ENCODE peak calls at places on chromosome 10, in nine cellular contexts. C is stimulated activated CD8-positive, alpha-beta memory T cell treated with anti-CD3 and anti-CD28 coated beads, Interleukin-2, amount 100 ng/mL, for 1 hour; K is foreskin fibroblast; E is upper lobe of right lung; N is GM20000; J is naive thymus-derived CD8-positive, alpha-beta T cell; R is NAMALWA; B is B cell; G is GM04504. F is an unnamed sample.

GRCh38 chr10:101903827-101904520 is 60.4 kb upstream of the KCNIP2 start:
- DNase-seq in C (no peak), K (no peak), E (no peak), N (peak), J (no peak), R (peak), B (peak), G (no peak), F (no peak)

GRCh38 chr10:7301039-7301768 is 109.6 kb downstream of the SFMBT2 start:
- DNase-seq in C (no peak), K (no peak), E (no peak), N (no peak), J (no peak), R (no peak), B (no peak), G (no peak), F (no peak)

GRCh38 chr10:77165445-77166316 is 471.9 kb downstream of the KCNMA1 start:
- DNase-seq in C (no peak), K (peak), E (no peak), N (peak), J (peak), R (peak), B (peak), G (peak), F (no peak)

GRCh38 chr10:12380999-12381398 is 31.7 kb downstream of the CAMK1D start:
- DNase-seq in C (no peak), K (no peak), E (no peak), N (no peak), J (no peak), R (no peak), B (no peak), G (no peak), F (no peak)

GRCh38 chr10:26890956-26891355 is 30.2 kb upstream of the ABI1 start:
- DNase-seq in C (no peak), K (peak), E (no peak), N (peak), J (peak), R (peak), B (no peak), G (peak), F (peak)

GRCh38 chr10:79274279-79275104 is 72.8 kb upstream of the PPIF start:
- DNase-seq in C (no peak), K (peak), E (peak), N (no peak), J (no peak), R (no peak), B (no peak), G (peak), F (no peak)

GRCh38 chr10:51159841-51160240 is 85.6 kb downstream of the PRKG1 start:
- DNase-seq in C (no peak), K (peak), E (no peak), N (no peak), J (no peak), R (no peak), B (no peak), G (no peak), F (no peak)

GRCh38 chr10:87861953-87862643 is 1.2 kb downstream of the KLLN start:
- DNase-seq in C (peak), K (peak), E (peak), N (peak), J (peak), R (peak), B (peak), G (peak), F (peak)

GRCh38 chr10:44835300-44835699 is 75.8 kb upstream of the TMEM72 start:
- DNase-seq in C (no peak), K (no peak), E (no peak), N (no peak), J (no peak), R (no peak), B (peak), G (no peak), F (no peak)

GRCh38 chr10:98307916-98308315 is 39.9 kb upstream of the LOXL4 start:
- DNase-seq in C (no peak), K (no peak), E (no peak), N (no peak), J (no peak), R (no peak), B (no peak), G (no peak), F (no peak)

GRCh38 chr10:73850863-73851461 is 23.4 kb downstream of the CAMK2G start:
- DNase-seq in C (no peak), K (peak), E (peak), N (no peak), J (no peak), R (no peak), B (no peak), G (peak), F (peak)

GRCh38 chr10:76408646-76409045 is 977.2 kb downstream of the LRMDA start:
- DNase-seq in C (no peak), K (no peak), E (no peak), N (no peak), J (no peak), R (no peak), B (no peak), G (no peak), F (no peak)

GRCh38 chr10:114278884-114279191 is 39.8 kb downstream of the VWA2 start:
- DNase-seq in C (no peak), K (no peak), E (no peak), N (no peak), J (no peak), R (no peak), B (no peak), G (no peak), F (no peak)

GRCh38 chr10:95278061-95278988 is 12.5 kb downstream of the PDLIM1 start:
- DNase-seq in C (no peak), K (peak), E (no peak), N (no peak), J (no peak), R (no peak), B (no peak), G (no peak), F (peak)

GRCh38 chr10:63929826-63930467 is 408.7 kb downstream of the REEP3 start:
- DNase-seq in C (no peak), K (no peak), E (no peak), N (no peak), J (no peak), R (no peak), B (no peak), G (no peak), F (no peak)

GRCh38 chr10:109929501-109930219 is 6.3 kb upstream of the XPNPEP1 start:
- DNase-seq in C (no peak), K (peak), E (no peak), N (no peak), J (no peak), R (no peak), B (no peak), G (no peak), F (no peak)

GRCh38 chr10:30433286-30433778 is 652 bp upstream of the MAP3K8 start:
- DNase-seq in C (no peak), K (peak), E (peak), N (peak), J (no peak), R (peak), B (no peak), G (no peak), F (no peak)

GRCh38 chr10:79487296-79488194 is 24.8 kb upstream of the EIF5AL1 start:
- DNase-seq in C (no peak), K (peak), E (peak), N (peak), J (no peak), R (peak), B (peak), G (peak), F (no peak)

GRCh38 chr10:101052285-101052684 is 9.5 kb upstream of the KAZALD1 start:
- DNase-seq in C (no peak), K (peak), E (peak), N (no peak), J (no peak), R (no peak), B (no peak), G (no peak), F (no peak)

GRCh38 chr10:59606551-59606961 is 103.1 kb downstream of the SLC16A9 start:
- DNase-seq in C (no peak), K (peak), E (no peak), N (no peak), J (no peak), R (no peak), B (no peak), G (no peak), F (no peak)

GRCh38 chr10:28879875-28880381 is 202.6 kb downstream of the BAMBI start:
- DNase-seq in C (no peak), K (no peak), E (no peak), N (no peak), J (no peak), R (no peak), B (no peak), G (peak), F (no peak)

GRCh38 chr10:1141701-1142100 is 85.5 kb downstream of the WDR37 start:
- DNase-seq in C (no peak), K (no peak), E (no peak), N (no peak), J (no peak), R (no peak), B (no peak), G (no peak), F (no peak)